ENCODE peak calls at places on chromosomes 6 and 20, in ten cellular contexts. O is effector CD8-positive, alpha-beta T cell; J is cardiac muscle cell; V is CD8-positive, alpha-beta memory T cell; B is T-cell; P is small intestine; L is activated CD4-positive, CD25-positive, alpha-beta regulatory T cell; R is kidney tubule cell; H is iPS DF 6.9; D is stimulated activated naive B cell treated with anti-CD40 and anti-IgM and Interleukin-4, amounts not matched to agents 10 μg/mL and 1 μg/mL and 100 μg/mL, for 72 hours. X is an unnamed sample.

GRCh38 chr6:161418458-161418945 is 144.6 kb upstream of the AGPAT4 start:
- DNase-seq in O (no peak), J (peak), V (peak), B (peak), P (peak), L (no peak), R (peak), H (peak), D (peak), X (no peak)

GRCh38 chr6:38806271-38806670 is 91.2 kb downstream of the DNAH8 start:
- DNase-seq in O (no peak), J (no peak), V (no peak), B (no peak), P (no peak), L (no peak), R (no peak), H (no peak), D (no peak), X (no peak)

GRCh38 chr20:18240997-18241396 is 47.3 kb upstream of the ZNF133 start:
- DNase-seq in O (no peak), J (no peak), V (no peak), B (no peak), P (no peak), L (no peak), R (no peak), H (no peak), D (no peak), X (no peak)

GRCh38 chr6:170087946-170088348 is 202.9 kb downstream of the DLL1 start:
- DNase-seq in O (no peak), J (no peak), V (peak), B (peak), P (peak), L (no peak), R (no peak), H (no peak), D (peak), X (no peak)

GRCh38 chr20:40565681-40566040 is 123.4 kb downstream of the MAFB start:
- DNase-seq in O (no peak), J (peak), V (no peak), B (no peak), P (no peak), L (no peak), R (no peak), H (no peak), D (no peak), X (no peak)

GRCh38 chr6:24980507-24981384 is 45.0 kb upstream of the RIPOR2 start:
- DNase-seq in O (no peak), J (peak), V (no peak), B (no peak), P (no peak), L (no peak), R (no peak), H (peak), D (no peak), X (no peak)

GRCh38 chr6:35489995-35490791 is 6.7 kb downstream of the TEAD3 start:
- DNase-seq in O (peak), J (peak), V (no peak), B (no peak), P (no peak), L (no peak), R (no peak), H (no peak), D (no peak), X (no peak)

GRCh38 chr20:34343458-34344255 is 19.4 kb upstream of the ITCH start:
- DNase-seq in O (no peak), J (no peak), V (no peak), B (no peak), P (peak), L (no peak), R (no peak), H (no peak), D (no peak), X (no peak)

GRCh38 chr6:82419088-82419720 is 55.6 kb downstream of the TPBG start:
- DNase-seq in O (no peak), J (no peak), V (no peak), B (no peak), P (no peak), L (no peak), R (no peak), H (no peak), D (no peak), X (no peak)

GRCh38 chr20:31909253-31910070 is 39.0 kb downstream of the TTLL9 start:
- DNase-seq in O (no peak), J (no peak), V (no peak), B (no peak), P (no peak), L (no peak), R (no peak), H (no peak), D (no peak), X (no peak)

GRCh38 chr6:167568407-167569024 is 243.6 kb downstream of the TTLL2 start:
- DNase-seq in O (no peak), J (no peak), V (no peak), B (no peak), P (no peak), L (no peak), R (no peak), H (no peak), D (no peak), X (no peak)

GRCh38 chr6:161198176-161198575 is 75.7 kb downstream of the AGPAT4 start:
- DNase-seq in O (no peak), J (no peak), V (no peak), B (no peak), P (no peak), L (no peak), R (no peak), H (no peak), D (no peak), X (no peak)

GRCh38 chr6:161496941-161497340 is 223.1 kb upstream of the AGPAT4 start:
- DNase-seq in O (no peak), J (no peak), V (no peak), B (no peak), P (no peak), L (no peak), R (no peak), H (no peak), D (no peak), X (no peak)

GRCh38 chr6:167153523-167153959 is 4.2 kb downstream of the GPR31 start:
- DNase-seq in O (no peak), J (no peak), V (peak), B (no peak), P (no peak), L (no peak), R (peak), H (no peak), D (peak), X (no peak)

GRCh38 chr20:34163316-34163715 is 51.3 kb upstream of the EIF2S2 start:
- DNase-seq in O (no peak), J (no peak), V (no peak), B (no peak), P (no peak), L (no peak), R (no peak), H (no peak), D (no peak), X (no peak)

GRCh38 chr20:50305636-50306477 is 115.2 kb downstream of the CEBPB start:
- DNase-seq in O (no peak), J (no peak), V (no peak), B (no peak), P (peak), L (no peak), R (no peak), H (no peak), D (no peak), X (no peak)

GRCh38 chr6:16694789-16695188 is 66.5 kb downstream of the ATXN1 start:
- DNase-seq in O (no peak), J (no peak), V (no peak), B (no peak), P (no peak), L (no peak), R (no peak), H (no peak), D (no peak), X (no peak)

GRCh38 chr20:9068232-9068781 is 580 bp upstream of the PLCB4 start:
- DNase-seq in O (no peak), J (peak), V (no peak), B (no peak), P (no peak), L (no peak), R (peak), H (no peak), D (no peak), X (peak)

GRCh38 chr20:42373049-42373448 is 754.9 kb upstream of the CHD6 start:
- DNase-seq in O (no peak), J (no peak), V (no peak), B (no peak), P (no peak), L (no peak), R (no peak), H (no peak), D (no peak), X (no peak)

GRCh38 chr6:26295691-26296555 is 69.1 kb upstream of the BTN3A2 start:
- DNase-seq in O (no peak), J (no peak), V (no peak), B (no peak), P (peak), L (no peak), R (peak), H (no peak), D (no peak), X (no peak)

GRCh38 chr20:21099653-21100589 is 6.2 kb downstream of the LINC00237 start:
- DNase-seq in O (no peak), J (peak), V (peak), B (peak), P (peak), L (no peak), R (no peak), H (no peak), D (peak), X (no peak)

GRCh38 chr20:14986026-14986655 is 648.7 kb upstream of the FLRT3 start:
- DNase-seq in O (no peak), J (no peak), V (no peak), B (no peak), P (peak), L (no peak), R (peak), H (no peak), D (no peak), X (no peak)

GRCh38 chr20:3223937-3224680 is 14.8 kb downstream of the ITPA start:
- DNase-seq in O (no peak), J (no peak), V (no peak), B (no peak), P (no peak), L (no peak), R (no peak), H (no peak), D (no peak), X (no peak)

GRCh38 chr6:3259491-3259958 is 778 bp downstream of the PSMG4 start:
- DNase-seq in O (no peak), J (peak), V (no peak), B (no peak), P (peak), L (no peak), R (peak), H (no peak), D (peak), X (peak)

GRCh38 chr20:44017905-44018683 is 103.4 kb downstream of the TOX2 start:
- DNase-seq in O (no peak), J (peak), V (no peak), B (no peak), P (peak), L (no peak), R (peak), H (no peak), D (no peak), X (peak)

GRCh38 chr6:80282913-80283554 is 176.6 kb downstream of the BCKDHB start:
- DNase-seq in O (no peak), J (no peak), V (no peak), B (no peak), P (no peak), L (no peak), R (no peak), H (no peak), D (no peak), X (no peak)

GRCh38 chr6:3882865-3883264 is 33.7 kb downstream of the FAM50B start:
- DNase-seq in O (no peak), J (no peak), V (no peak), B (no peak), P (no peak), L (no peak), R (no peak), H (no peak), D (no peak), X (no peak)

GRCh38 chr6:5638666-5639065 is 368.1 kb downstream of the NRN1 start:
- DNase-seq in O (no peak), J (no peak), V (no peak), B (no peak), P (no peak), L (no peak), R (no peak), H (no peak), D (no peak), X (no peak)

GRCh38 chr6:44388135-44388487 is 605 bp downstream of the CDC5L start:
- DNase-seq in O (no peak), J (no peak), V (no peak), B (no peak), P (peak), L (no peak), R (no peak), H (no peak), D (no peak), X (no peak)

X was measured in HTR-8/SVneo.